ENCODE peak calls at places on chromosome 14, in ten cellular contexts. One of them, this sample, is unnamed.

GRCh38 chr14:93977790-93978581 is 1.6 kb upstream of the ASB2 start:
- DNase-seq in NCI-H345: no peak
- DNase-seq in AG08395: no peak
- DNase-seq in progenitor cell of endocrine pancreas: no peak
- DNase-seq in NCI-H510A treated with DMSO at 0.1 percent for 48 hours: no peak
- DNase-seq in LHCN-M2: no peak
- DNase-seq in A549: no peak
- DNase-seq in AG09309: no peak
- DNase-seq in HFFc6: no peak
- DNase-seq in CD4-positive, alpha-beta memory T cell: peak
- DNase-seq in this sample: no peak

GRCh38 chr14:63266106-63266505 is 52.6 kb downstream of the GPHB5 start:
- DNase-seq in CD4-positive, alpha-beta memory T cell: no peak
- DNase-seq in A549: no peak
- DNase-seq in progenitor cell of endocrine pancreas: no peak
- DNase-seq in AG09309: no peak
- DNase-seq in LHCN-M2: no peak
- DNase-seq in NCI-H510A treated with DMSO at 0.1 percent for 48 hours: no peak
- DNase-seq in AG08395: no peak
- DNase-seq in HFFc6: no peak
- DNase-seq in NCI-H345: no peak
- DNase-seq in this sample: no peak

GRCh38 chr14:52007211-52007610 is 17.9 kb downstream of the RTRAF start:
- DNase-seq in CD4-positive, alpha-beta memory T cell: no peak
- DNase-seq in progenitor cell of endocrine pancreas: no peak
- DNase-seq in LHCN-M2: no peak
- DNase-seq in A549: no peak
- DNase-seq in AG09309: no peak
- DNase-seq in AG08395: no peak
- DNase-seq in NCI-H510A treated with DMSO at 0.1 percent for 48 hours: no peak
- DNase-seq in HFFc6: no peak
- DNase-seq in NCI-H345: no peak
- DNase-seq in this sample: no peak

GRCh38 chr14:55329999-55330710 is 58.9 kb downstream of the FBXO34 start:
- DNase-seq in HFFc6: peak
- DNase-seq in progenitor cell of endocrine pancreas: no peak
- DNase-seq in NCI-H345: no peak
- DNase-seq in AG09309: no peak
- DNase-seq in LHCN-M2: peak
- DNase-seq in CD4-positive, alpha-beta memory T cell: no peak
- DNase-seq in A549: no peak
- DNase-seq in AG08395: no peak
- DNase-seq in NCI-H510A treated with DMSO at 0.1 percent for 48 hours: no peak
- DNase-seq in this sample: no peak

GRCh38 chr14:31190220-31190605 is 17.4 kb downstream of the HECTD1 start:
- DNase-seq in CD4-positive, alpha-beta memory T cell: no peak
- DNase-seq in AG09309: no peak
- DNase-seq in AG08395: no peak
- DNase-seq in NCI-H345: no peak
- DNase-seq in A549: no peak
- DNase-seq in progenitor cell of endocrine pancreas: no peak
- DNase-seq in NCI-H510A treated with DMSO at 0.1 percent for 48 hours: no peak
- DNase-seq in HFFc6: no peak
- DNase-seq in LHCN-M2: no peak
- DNase-seq in this sample: no peak

GRCh38 chr14:104366931-104367810 is 212.4 kb upstream of the C14orf180 start:
- DNase-seq in A549: no peak
- DNase-seq in NCI-H345: no peak
- DNase-seq in HFFc6: no peak
- DNase-seq in NCI-H510A treated with DMSO at 0.1 percent for 48 hours: no peak
- DNase-seq in progenitor cell of endocrine pancreas: no peak
- DNase-seq in CD4-positive, alpha-beta memory T cell: no peak
- DNase-seq in AG09309: no peak
- DNase-seq in LHCN-M2: no peak
- DNase-seq in AG08395: no peak
- DNase-seq in this sample: no peak

GRCh38 chr14:96136361-96136760 is 68.3 kb upstream of the BDKRB2 start:
- DNase-seq in CD4-positive, alpha-beta memory T cell: no peak
- DNase-seq in LHCN-M2: no peak
- DNase-seq in HFFc6: peak
- DNase-seq in progenitor cell of endocrine pancreas: no peak
- DNase-seq in NCI-H345: no peak
- DNase-seq in NCI-H510A treated with DMSO at 0.1 percent for 48 hours: no peak
- DNase-seq in A549: peak
- DNase-seq in AG09309: no peak
- DNase-seq in AG08395: peak
- DNase-seq in this sample: no peak

GRCh38 chr14:68535404-68536024 is 257.4 kb downstream of the ZFP36L1 start:
- DNase-seq in AG08395: peak
- DNase-seq in LHCN-M2: peak
- DNase-seq in NCI-H510A treated with DMSO at 0.1 percent for 48 hours: no peak
- DNase-seq in CD4-positive, alpha-beta memory T cell: no peak
- DNase-seq in AG09309: peak
- DNase-seq in progenitor cell of endocrine pancreas: no peak
- DNase-seq in NCI-H345: no peak
- DNase-seq in HFFc6: peak
- DNase-seq in A549: peak
- DNase-seq in this sample: no peak

GRCh38 chr14:100159107-100159864 is at the start of gene DEGS2:
- DNase-seq in AG08395: no peak
- DNase-seq in A549: peak
- DNase-seq in AG09309: no peak
- DNase-seq in HFFc6: no peak
- DNase-seq in CD4-positive, alpha-beta memory T cell: peak
- DNase-seq in NCI-H345: peak
- DNase-seq in NCI-H510A treated with DMSO at 0.1 percent for 48 hours: peak
- DNase-seq in progenitor cell of endocrine pancreas: peak
- DNase-seq in LHCN-M2: no peak
- DNase-seq in this sample: peak

GRCh38 chr14:90535556-90535930 is 138.7 kb downstream of the CALM1 start:
- DNase-seq in NCI-H345: no peak
- DNase-seq in AG08395: no peak
- DNase-seq in HFFc6: no peak
- DNase-seq in CD4-positive, alpha-beta memory T cell: no peak
- DNase-seq in AG09309: no peak
- DNase-seq in A549: no peak
- DNase-seq in LHCN-M2: no peak
- DNase-seq in NCI-H510A treated with DMSO at 0.1 percent for 48 hours: no peak
- DNase-seq in progenitor cell of endocrine pancreas: no peak
- DNase-seq in this sample: no peak

GRCh38 chr14:74309125-74309654 is 6.5 kb upstream of the ABCD4 start:
- DNase-seq in NCI-H510A treated with DMSO at 0.1 percent for 48 hours: no peak
- DNase-seq in CD4-positive, alpha-beta memory T cell: no peak
- DNase-seq in LHCN-M2: no peak
- DNase-seq in NCI-H345: peak
- DNase-seq in A549: no peak
- DNase-seq in AG08395: no peak
- DNase-seq in AG09309: no peak
- DNase-seq in HFFc6: no peak
- DNase-seq in progenitor cell of endocrine pancreas: no peak
- DNase-seq in this sample: no peak

GRCh38 chr14:68471029-68471963 is 321.6 kb downstream of the ZFP36L1 start:
- DNase-seq in progenitor cell of endocrine pancreas: no peak
- DNase-seq in AG08395: no peak
- DNase-seq in AG09309: no peak
- DNase-seq in NCI-H510A treated with DMSO at 0.1 percent for 48 hours: no peak
- DNase-seq in NCI-H345: no peak
- DNase-seq in A549: no peak
- DNase-seq in HFFc6: no peak
- DNase-seq in CD4-positive, alpha-beta memory T cell: no peak
- DNase-seq in LHCN-M2: no peak
- DNase-seq in this sample: no peak

GRCh38 chr14:99731536-99732435 is 47.7 kb downstream of the CYP46A1 start:
- DNase-seq in HFFc6: no peak
- DNase-seq in progenitor cell of endocrine pancreas: no peak
- DNase-seq in NCI-H345: no peak
- DNase-seq in NCI-H510A treated with DMSO at 0.1 percent for 48 hours: no peak
- DNase-seq in AG09309: no peak
- DNase-seq in AG08395: no peak
- DNase-seq in A549: no peak
- DNase-seq in LHCN-M2: no peak
- DNase-seq in CD4-positive, alpha-beta memory T cell: no peak
- DNase-seq in this sample: no peak

GRCh38 chr14:93972618-93973205 is 3.7 kb downstream of the ASB2 start:
- DNase-seq in AG09309: no peak
- DNase-seq in NCI-H510A treated with DMSO at 0.1 percent for 48 hours: no peak
- DNase-seq in HFFc6: no peak
- DNase-seq in progenitor cell of endocrine pancreas: no peak
- DNase-seq in LHCN-M2: no peak
- DNase-seq in AG08395: no peak
- DNase-seq in A549: no peak
- DNase-seq in NCI-H345: no peak
- DNase-seq in CD4-positive, alpha-beta memory T cell: no peak
- DNase-seq in this sample: no peak

GRCh38 chr14:69651653-69652052 is 40.3 kb downstream of the SUSD6 start:
- DNase-seq in NCI-H510A treated with DMSO at 0.1 percent for 48 hours: no peak
- DNase-seq in NCI-H345: no peak
- DNase-seq in progenitor cell of endocrine pancreas: no peak
- DNase-seq in AG09309: no peak
- DNase-seq in CD4-positive, alpha-beta memory T cell: no peak
- DNase-seq in AG08395: no peak
- DNase-seq in LHCN-M2: no peak
- DNase-seq in A549: no peak
- DNase-seq in HFFc6: no peak
- DNase-seq in this sample: no peak

GRCh38 chr14:33922125-33922524 is 28.7 kb downstream of the EGLN3 start:
- DNase-seq in progenitor cell of endocrine pancreas: no peak
- DNase-seq in LHCN-M2: no peak
- DNase-seq in NCI-H510A treated with DMSO at 0.1 percent for 48 hours: no peak
- DNase-seq in A549: no peak
- DNase-seq in NCI-H345: no peak
- DNase-seq in AG09309: no peak
- DNase-seq in CD4-positive, alpha-beta memory T cell: no peak
- DNase-seq in AG08395: no peak
- DNase-seq in HFFc6: no peak
- DNase-seq in this sample: no peak

GRCh38 chr14:44462372-44462771 is 44.7 kb downstream of the FSCB start:
- DNase-seq in CD4-positive, alpha-beta memory T cell: no peak
- DNase-seq in A549: no peak
- DNase-seq in NCI-H510A treated with DMSO at 0.1 percent for 48 hours: peak
- DNase-seq in AG08395: no peak
- DNase-seq in HFFc6: no peak
- DNase-seq in AG09309: no peak
- DNase-seq in NCI-H345: peak
- DNase-seq in LHCN-M2: no peak
- DNase-seq in progenitor cell of endocrine pancreas: no peak
- DNase-seq in this sample: no peak